ENCODE peak calls at places on chromosomes 11 and 22, in six cellular contexts. Y is H1, R is HCT116, X is HepG2, S is K562, W is NT2/D1. H is an unnamed sample.

GRCh38 chr11:121575250-121575962 is 122.6 kb upstream of the SORL1-AS1 start:
- DNase-seq in Y (no peak), R (no peak), X (no peak), S (no peak), W (no peak), H (peak)

GRCh38 chr11:33735166-33735425 is 1.1 kb downstream of the CD59 start:
- DNase-seq in Y (no peak), R (no peak), X (no peak), S (no peak), W (no peak), H (no peak)

GRCh38 chr22:44671742-44672141 is 30.3 kb upstream of the PRR5 start:
- DNase-seq in Y (no peak), R (no peak), X (peak), S (no peak), W (no peak), H (no peak)

GRCh38 chr22:46036558-46037408 is 59.8 kb upstream of the WNT7B start:
- DNase-seq in Y (no peak), R (peak), X (peak), S (peak), W (peak), H (no peak)

GRCh38 chr11:58027341-58027740 is 3.4 kb upstream of the OR6Q1 start:
- DNase-seq in Y (no peak), R (no peak), X (no peak), S (no peak), W (no peak), H (no peak)

GRCh38 chr11:77207019-77207485 is 79.0 kb downstream of the MYO7A start:
- DNase-seq in Y (no peak), R (no peak), X (no peak), S (no peak), W (no peak), H (no peak)

GRCh38 chr11:87432006-87432405 is 394.3 kb downstream of the TMEM135 start:
- DNase-seq in Y (no peak), R (no peak), X (no peak), S (no peak), W (no peak), H (no peak)

GRCh38 chr11:71977743-71978418 is 20.8 kb upstream of the IL18BP start:
- DNase-seq in Y (no peak), R (peak), X (peak), S (peak), W (no peak), H (peak)

GRCh38 chr11:14300661-14301304 is 58.2 kb downstream of the RRAS2 start:
- DNase-seq in Y (peak), R (peak), X (peak), S (peak), W (peak), H (no peak)

GRCh38 chr11:95703059-95703458 is 86.5 kb downstream of the FAM76B start:
- DNase-seq in Y (no peak), R (no peak), X (no peak), S (no peak), W (no peak), H (no peak)

GRCh38 chr11:104738918-104739317 is 159.3 kb downstream of the CASP12 start:
- DNase-seq in Y (no peak), R (no peak), X (no peak), S (no peak), W (no peak), H (no peak)

GRCh38 chr11:12042215-12042676 is 33.8 kb upstream of the DKK3 start:
- DNase-seq in Y (no peak), R (peak), X (peak), S (no peak), W (no peak), H (no peak)

GRCh38 chr11:71459767-71460320 is 6.8 kb downstream of the NADSYN1 start:
- DNase-seq in Y (no peak), R (no peak), X (no peak), S (no peak), W (no peak), H (no peak)

GRCh38 chr22:37933711-37934376 is 19.6 kb downstream of the C22orf23 start:
- DNase-seq in Y (peak), R (peak), X (peak), S (peak), W (peak), H (peak)

GRCh38 chr11:110896358-110896757 is 184.1 kb upstream of the ARHGAP20 start:
- DNase-seq in Y (no peak), R (no peak), X (no peak), S (no peak), W (no peak), H (no peak)

GRCh38 chr11:109123811-109124787 is 297.9 kb upstream of the C11orf87 start:
- DNase-seq in Y (no peak), R (no peak), X (no peak), S (no peak), W (no peak), H (no peak)

GRCh38 chr11:4539603-4540219 is 5.3 kb upstream of the OR52M1 start:
- DNase-seq in Y (no peak), R (no peak), X (peak), S (peak), W (peak), H (no peak)

GRCh38 chr22:19892249-19892879 is 37.7 kb upstream of the GNB1L start:
- DNase-seq in Y (no peak), R (no peak), X (peak), S (peak), W (no peak), H (no peak)

GRCh38 chr11:93784935-93785360 is 866 bp downstream of the MED17 start:
- DNase-seq in Y (no peak), R (peak), X (no peak), S (no peak), W (no peak), H (no peak)

GRCh38 chr22:41998361-41999261 is at the start of gene WBP2NL:
- DNase-seq in Y (no peak), R (no peak), X (no peak), S (peak), W (peak), H (peak)

GRCh38 chr11:69683764-69684333 is 8.7 kb upstream of the LTO1 start:
- DNase-seq in Y (no peak), R (no peak), X (peak), S (no peak), W (no peak), H (no peak)

GRCh38 chr11:112310414-112310813 is 49.8 kb upstream of the PLET1 start:
- DNase-seq in Y (no peak), R (no peak), X (no peak), S (no peak), W (no peak), H (no peak)

GRCh38 chr22:49827853-49828598 is at the start of gene BRD1:
- DNase-seq in Y (no peak), R (no peak), X (no peak), S (no peak), W (no peak), H (no peak)

DNA sequence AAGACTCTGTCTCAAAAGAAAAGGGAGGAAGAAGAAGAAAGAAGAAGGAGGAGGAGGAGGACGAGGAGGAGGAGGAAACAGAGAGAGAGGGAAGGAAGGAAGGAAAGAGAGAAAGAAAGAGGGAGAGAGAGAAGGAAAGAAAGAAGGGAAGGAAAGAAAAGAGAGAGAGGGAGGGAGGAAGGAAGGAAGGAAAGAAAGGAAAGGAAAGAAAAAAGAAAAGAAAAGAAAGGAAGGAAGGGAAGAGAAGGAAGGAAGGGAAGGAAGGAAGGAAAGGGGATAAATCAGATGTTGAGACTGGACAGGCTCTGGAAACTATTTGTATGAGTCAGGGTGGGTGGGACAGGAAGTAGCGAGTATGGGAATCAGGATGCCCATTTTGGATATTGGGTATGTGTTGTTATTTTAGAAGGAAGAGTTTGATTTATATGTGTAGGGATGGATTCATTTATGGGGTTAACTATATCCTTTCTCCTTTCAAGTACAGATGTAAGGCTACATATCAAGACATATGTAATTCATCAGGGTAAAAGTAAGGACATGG is 6.0 kb upstream of the RPL3 start:
- DNase-seq in Y (no peak), R (no peak), X (no peak), S (no peak), W (no peak), H (no peak)
- TF ChIP-seq ZNF274 in Y (no peak), R (no peak), X (no peak), S (no peak), W (no peak), H (no peak)

GRCh38 chr11:8357505-8357888 is 93.8 kb upstream of the LMO1 start:
- DNase-seq in Y (no peak), R (no peak), X (no peak), S (no peak), W (no peak), H (no peak)
- TF ChIP-seq ZNF274 in Y (no peak), R (no peak), X (no peak), S (no peak), W (no peak), H (no peak)

GRCh38 chr11:82854242-82854641 is 46.0 kb downstream of the PRCP start:
- DNase-seq in Y (no peak), R (no peak), X (no peak), S (no peak), W (no peak), H (no peak)
- TF ChIP-seq ZNF274 in Y (no peak), R (no peak), X (no peak), S (no peak), W (no peak), H (no peak)

GRCh38 chr11:36044636-36045035 is 100.8 kb downstream of the LDLRAD3 start:
- DNase-seq in Y (no peak), R (no peak), X (no peak), S (no peak), W (no peak), H (no peak)

GRCh38 chr11:36037031-36037430 is 93.2 kb downstream of the LDLRAD3 start:
- DNase-seq in Y (no peak), R (no peak), X (no peak), S (no peak), W (no peak), H (no peak)

DNA sequence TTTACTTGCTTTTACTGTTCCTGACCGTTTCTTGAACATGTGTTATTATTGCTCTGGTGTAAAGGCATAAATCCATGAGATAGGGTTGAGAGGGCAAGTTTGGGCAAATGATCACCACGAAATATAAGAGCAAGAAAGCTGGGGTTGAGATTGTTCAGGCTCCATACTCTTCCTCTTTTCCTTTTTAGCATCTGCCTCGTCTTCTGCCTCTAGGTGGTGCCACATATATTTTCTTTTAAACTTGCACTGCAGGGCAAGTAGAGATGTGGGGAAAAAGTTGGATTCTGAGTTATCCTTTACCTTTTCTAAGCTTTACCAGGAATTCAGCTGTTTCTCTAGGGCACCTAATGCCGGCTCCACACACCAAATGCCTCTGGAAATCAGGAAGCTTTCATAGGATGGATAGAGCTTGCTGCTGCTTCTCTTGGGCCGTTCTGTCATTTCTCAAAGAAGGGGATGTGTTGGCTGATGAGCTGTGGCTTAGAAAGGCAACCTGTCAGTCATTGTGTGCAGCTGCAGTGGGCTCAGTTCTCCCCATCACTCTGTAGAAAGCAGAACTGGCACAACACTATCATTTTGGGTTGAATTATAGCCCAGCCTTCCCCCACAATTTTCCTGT is 98.2 kb downstream of the LDLRAD3 start:
- DNase-seq in Y (no peak), R (no peak), X (no peak), S (peak), W (no peak), H (no peak)
- TF ChIP-seq ZNF274 in Y (no peak), R (no peak), X (no peak), S (no peak), W (no peak), H (no peak)

DNA sequence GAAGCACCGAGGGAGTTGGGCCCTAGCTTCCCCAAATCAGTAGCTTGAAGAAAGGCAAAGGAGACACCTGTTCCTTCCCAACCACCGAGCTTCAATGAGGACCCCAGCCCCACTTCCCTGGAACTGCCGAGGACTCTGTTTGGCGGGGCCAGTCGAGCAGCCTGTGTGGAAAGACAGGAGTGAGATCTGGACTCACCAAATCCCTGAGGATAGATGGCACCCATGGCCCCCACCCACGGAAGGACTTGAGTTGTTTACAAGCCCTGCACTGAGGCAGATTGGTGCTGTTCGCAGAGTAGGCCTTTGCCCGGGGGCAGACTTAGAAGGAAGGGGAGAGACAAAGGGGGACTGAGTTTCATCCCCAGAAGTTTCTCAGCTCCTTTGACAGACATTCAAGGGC is 64.6 kb downstream of the FEZ1 start:
- DNase-seq in Y (no peak), R (no peak), X (no peak), S (no peak), W (no peak), H (no peak)
- TF ChIP-seq ZNF274 in Y (no peak), R (no peak), X (no peak), S (no peak), W (no peak), H (no peak)